ENCODE peak calls at places on chromosomes 4 and X, in five cellular contexts. C is GM12878, K is neural crest cell, Q is endodermal cell, N is GM12865. Y is an unnamed sample.

GRCh38 chr4:174753031-174753430 is 76.0 kb downstream of the GLRA3 start:
- DNase-seq in C (no peak), K (no peak), Q (no peak), N (no peak), Y (no peak)

GRCh38 chrX:16212024-16212423 is 44.7 kb downstream of the MAGEB17 start:
- DNase-seq in C (no peak), K (no peak), Q (no peak), N (no peak), Y (no peak)

GRCh38 chrX:21528076-21528475 is 130.1 kb downstream of the KLHL34 start:
- DNase-seq in C (no peak), K (no peak), Q (no peak), N (no peak), Y (no peak)

GRCh38 chr4:20839957-20840356 is 139.7 kb downstream of the PACRGL start:
- DNase-seq in C (no peak), K (no peak), Q (no peak), N (no peak), Y (no peak)

GRCh38 chr4:47213971-47214370 is 182.6 kb downstream of the GABRB1 start:
- DNase-seq in C (no peak), K (no peak), Q (no peak), N (no peak), Y (no peak)

GRCh38 chrX:34365482-34365881 is 233.4 kb upstream of the FAM47A start:
- DNase-seq in C (no peak), K (peak), Q (peak), N (no peak), Y (no peak)

GRCh38 chrX:53160297-53160983 is 64.6 kb downstream of the KDM5C start:
- DNase-seq in C (no peak), K (no peak), Q (no peak), N (no peak), Y (no peak)

GRCh38 chrX:69031971-69032391 is 133.3 kb downstream of the PJA1 start:
- DNase-seq in C (no peak), K (no peak), Q (peak), N (no peak), Y (no peak)

GRCh38 chrX:71181558-71181909 is 36.9 kb downstream of the NLGN3 start:
- DNase-seq in C (no peak), K (no peak), Q (peak), N (peak), Y (peak)

GRCh38 chr4:15525080-15525479 is 55.4 kb downstream of the CC2D2A start:
- DNase-seq in C (no peak), K (no peak), Q (no peak), N (no peak), Y (no peak)

GRCh38 chr4:1727117-1728031 is 6.1 kb downstream of the TACC3 start:
- DNase-seq in C (no peak), K (no peak), Q (no peak), N (no peak), Y (no peak)

GRCh38 chrX:15761564-15762191 is 23.6 kb downstream of the CA5B start:
- DNase-seq in C (no peak), K (peak), Q (peak), N (peak), Y (no peak)

GRCh38 chr4:40200881-40201797 is 4.3 kb downstream of the RHOH start:
- DNase-seq in C (no peak), K (no peak), Q (no peak), N (peak), Y (no peak)

GRCh38 chrX:103356897-103357296 is 591 bp downstream of the TCEAL9 start:
- DNase-seq in C (no peak), K (no peak), Q (peak), N (no peak), Y (no peak)

GRCh38 chr4:147732516-147733193 is 767 bp downstream of the ARHGAP10 start:
- DNase-seq in C (no peak), K (peak), Q (peak), N (peak), Y (no peak)

GRCh38 chr4:11079171-11079570 is 349.5 kb downstream of the HS3ST1 start:
- DNase-seq in C (no peak), K (no peak), Q (no peak), N (no peak), Y (no peak)

GRCh38 chrX:136162827-136163427 is 15.6 kb downstream of the FHL1 start:
- DNase-seq in C (no peak), K (peak), Q (peak), N (peak), Y (no peak)

GRCh38 chrX:15465347-15465746 is 27.8 kb downstream of the PIR start:
- DNase-seq in C (peak), K (no peak), Q (no peak), N (peak), Y (no peak)

GRCh38 chr4:102606261-102606660 is 105.1 kb downstream of the NFKB1 start:
- DNase-seq in C (no peak), K (no peak), Q (no peak), N (no peak), Y (no peak)

GRCh38 chr4:154868423-154869194 is 87.5 kb downstream of the RBM46 start:
- DNase-seq in C (no peak), K (no peak), Q (no peak), N (no peak), Y (no peak)

GRCh38 chr4:182875471-182875870 is 41.7 kb downstream of the DCTD start:
- DNase-seq in C (no peak), K (no peak), Q (no peak), N (no peak), Y (no peak)

GRCh38 chrX:40300286-40300890 is 202.6 kb upstream of the BCOR start:
- DNase-seq in C (no peak), K (no peak), Q (no peak), N (peak), Y (no peak)

GRCh38 chrX:68307767-68308166 is 125.5 kb downstream of the OPHN1 start:
- DNase-seq in C (no peak), K (no peak), Q (no peak), N (no peak), Y (no peak)

GRCh38 chrX:13398073-13398823 is 78.4 kb upstream of the ATXN3L start:
- DNase-seq in C (no peak), K (no peak), Q (peak), N (no peak), Y (no peak)

GRCh38 chr4:9925750-9926439 is 95.4 kb downstream of the SLC2A9 start:
- DNase-seq in C (no peak), K (no peak), Q (no peak), N (no peak), Y (no peak)

GRCh38 chr4:8606966-8607365 is 14.4 kb downstream of the CPZ start:
- DNase-seq in C (no peak), K (no peak), Q (no peak), N (no peak), Y (no peak)

GRCh38 chrX:20479896-20480295 is 213.2 kb upstream of the RPS6KA3 start:
- DNase-seq in C (no peak), K (no peak), Q (no peak), N (no peak), Y (no peak)

GRCh38 chr4:122695226-122695625 is 37.3 kb upstream of the BBS12 start:
- DNase-seq in C (no peak), K (no peak), Q (no peak), N (no peak), Y (no peak)

GRCh38 chrX:255923-256331 is 25.3 kb upstream of the PLCXD1 start:
- DNase-seq in C (no peak), K (no peak), Q (peak), N (no peak), Y (no peak)

GRCh38 chrX:24027985-24028384 is 999 bp upstream of the KLHL15 start:
- DNase-seq in C (no peak), K (no peak), Q (peak), N (no peak), Y (no peak)

GRCh38 chr4:64581422-64581821 is 172.2 kb upstream of the TECRL start:
- DNase-seq in C (no peak), K (no peak), Q (no peak), N (no peak), Y (no peak)

GRCh38 chr4:94527556-94528233 is 76.0 kb downstream of the PDLIM5 start:
- DNase-seq in C (no peak), K (no peak), Q (no peak), N (no peak), Y (no peak)

GRCh38 chr4:2281575-2282343 is 19.9 kb upstream of the MXD4 start:
- DNase-seq in C (peak), K (no peak), Q (no peak), N (peak), Y (peak)

GRCh38 chr4:7971159-7971631 is 31.5 kb upstream of the AFAP1 start:
- DNase-seq in C (no peak), K (no peak), Q (no peak), N (no peak), Y (no peak)

GRCh38 chr4:3727847-3728469 is 38.2 kb upstream of the ADRA2C start:
- DNase-seq in C (no peak), K (no peak), Q (no peak), N (no peak), Y (no peak)

GRCh38 chrX:47936940-47937317 is 66.9 kb downstream of the ZNF182 start:
- DNase-seq in C (no peak), K (no peak), Q (no peak), N (no peak), Y (no peak)

GRCh38 chr4:117691572-117692351 is 342.5 kb upstream of the NDST3 start:
- DNase-seq in C (no peak), K (no peak), Q (peak), N (no peak), Y (no peak)

GRCh38 chr4:117692538-117692937 is 341.7 kb upstream of the NDST3 start:
- DNase-seq in C (no peak), K (no peak), Q (no peak), N (no peak), Y (no peak)
- TF ChIP-seq CTCF in C (no peak), K (no peak), Q (peak), N (no peak), Y (no peak)

GRCh38 chrX:128439159-128439558 is 387.0 kb upstream of the ACTRT1 start:
- DNase-seq in C (no peak), K (no peak), Q (no peak), N (no peak), Y (no peak)

GRCh38 chrX:128436397-128437103 is 384.3 kb upstream of the ACTRT1 start:
- DNase-seq in C (no peak), K (no peak), Q (no peak), N (no peak), Y (no peak)

DNA sequence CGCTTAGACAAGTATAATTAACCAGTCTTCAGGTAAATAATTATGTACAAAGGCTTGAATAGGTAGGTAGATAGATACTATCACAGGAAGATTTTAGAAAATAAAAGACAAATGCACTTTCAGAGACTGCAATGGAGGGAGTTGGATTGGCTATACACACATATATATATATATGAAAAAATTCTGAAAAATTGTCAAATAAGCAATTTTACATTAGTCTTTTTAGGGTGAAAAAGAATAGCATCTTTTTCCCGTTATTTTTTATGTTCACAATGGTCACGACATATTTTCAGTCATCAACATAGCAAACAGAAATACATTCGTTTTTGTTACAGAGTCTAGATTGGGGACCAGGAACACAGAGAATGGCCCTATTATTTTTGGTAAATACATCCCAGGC is 385.9 kb upstream of the ACTRT1 start:
- DNase-seq in C (no peak), K (no peak), Q (no peak), N (no peak), Y (no peak)
- TF ChIP-seq CTCF in C (no peak), K (no peak), Q (no peak), N (no peak), Y (no peak)

GRCh38 chrX:153700376-153700945 is 12.7 kb downstream of the SLC6A8 start:
- DNase-seq in C (no peak), K (no peak), Q (no peak), N (no peak), Y (no peak)
- TF ChIP-seq CTCF in C (no peak), K (no peak), Q (no peak), N (no peak), Y (no peak)

GRCh38 chr4:184097240-184097619 is 120.4 kb downstream of the ENPP6 start:
- DNase-seq in C (no peak), K (no peak), Q (peak), N (peak), Y (no peak)
- TF ChIP-seq CTCF in C (peak), K (no peak), Q (peak), N (peak), Y (no peak)

GRCh38 chr4:128247906-128248305 is 39.7 kb downstream of the PGRMC2 start:
- DNase-seq in C (no peak), K (no peak), Q (no peak), N (no peak), Y (no peak)
- TF ChIP-seq CTCF in C (no peak), K (no peak), Q (no peak), N (no peak), Y (no peak)

GRCh38 chr4:137065306-137065705 is 467.0 kb downstream of the PCDH18 start:
- DNase-seq in C (no peak), K (no peak), Q (no peak), N (no peak), Y (no peak)

GRCh38 chr4:137075586-137075985 is 456.7 kb downstream of the PCDH18 start:
- DNase-seq in C (no peak), K (no peak), Q (no peak), N (no peak), Y (no peak)

GRCh38 chr4:137069473-137069872 is 462.8 kb downstream of the PCDH18 start:
- DNase-seq in C (no peak), K (no peak), Q (no peak), N (peak), Y (no peak)

DNA sequence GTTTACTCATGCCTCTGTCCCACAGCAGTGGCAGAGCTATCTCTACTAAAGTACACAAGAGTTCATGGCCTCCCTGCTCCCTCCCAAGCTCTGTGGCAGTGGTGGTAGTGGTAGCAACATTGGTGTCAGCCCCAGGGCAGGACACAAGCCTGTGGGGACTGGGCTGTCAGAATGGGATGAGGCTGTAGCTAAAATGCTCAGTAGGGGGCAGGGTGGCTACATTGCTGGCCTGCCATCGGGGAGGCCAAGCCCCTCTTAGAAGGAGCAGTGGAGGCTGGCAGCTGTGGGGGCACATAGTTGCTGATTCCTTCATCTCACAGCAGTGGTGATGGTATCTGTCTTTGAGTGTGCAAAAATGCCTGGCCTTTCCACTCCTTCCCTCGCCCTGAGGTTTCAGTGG is 461.7 kb downstream of the PCDH18 start:
- DNase-seq in C (no peak), K (no peak), Q (peak), N (no peak), Y (no peak)
- TF ChIP-seq CTCF in C (no peak), K (no peak), Q (peak), N (no peak), Y (no peak)